ENCODE peak calls at places on chromosomes 4 and X, in four cellular contexts. X is neural progenitor cell, S is neuronal stem cell, L is HAP-1. U is an unnamed sample.

GRCh38 chr4:117085185-117085701 is at the start of gene TRAM1L1:
- DNase-seq in X (peak), S (peak), L (peak), U (peak)

GRCh38 chr4:28772066-28772465 is 1911.4 kb downstream of the STIM2 start:
- DNase-seq in X (no peak), S (no peak), L (no peak), U (no peak)

GRCh38 chr4:111064342-111064993 is 441.6 kb upstream of the PITX2 start:
- DNase-seq in X (no peak), S (no peak), L (no peak), U (peak)

GRCh38 chr4:54152846-54153600 is 53.1 kb downstream of the GSX2 start:
- DNase-seq in X (no peak), S (no peak), L (no peak), U (no peak)

GRCh38 chr4:113560579-113560978 is 201.0 kb downstream of the CAMK2D start:
- DNase-seq in X (no peak), S (no peak), L (no peak), U (no peak)

GRCh38 chr4:188005561-188005960 is 10.0 kb downstream of the ZFP42 start:
- DNase-seq in X (no peak), S (no peak), L (no peak), U (no peak)

GRCh38 chrX:93874554-93874953 is 200.5 kb downstream of the FAM133A start:
- DNase-seq in X (peak), S (peak), L (peak), U (peak)

GRCh38 chr4:145843148-145843547 is 95.5 kb downstream of the ZNF827 start:
- DNase-seq in X (no peak), S (no peak), L (no peak), U (no peak)

GRCh38 chr4:165207016-165207430 is 338 bp upstream of the KLHL2 start:
- DNase-seq in X (peak), S (peak), L (peak), U (no peak)

GRCh38 chr4:103996637-103997036 is 276.9 kb upstream of the TACR3 start:
- DNase-seq in X (peak), S (peak), L (peak), U (peak)

GRCh38 chrX:69152398-69152797 is 12.9 kb downstream of the PJA1 start:
- DNase-seq in X (no peak), S (no peak), L (no peak), U (no peak)

GRCh38 chr4:25914670-25915358 is 794 bp downstream of the SMIM20 start:
- DNase-seq in X (no peak), S (no peak), L (no peak), U (no peak)

GRCh38 chr4:98745372-98745771 is 87.0 kb upstream of the TSPAN5 start:
- DNase-seq in X (no peak), S (no peak), L (peak), U (peak)

GRCh38 chrX:40663880-40664630 is 16.7 kb upstream of the CXorf38 start:
- DNase-seq in X (peak), S (no peak), L (no peak), U (peak)

GRCh38 chrX:41258871-41259270 is 75.1 kb upstream of the DDX3X start:
- DNase-seq in X (no peak), S (no peak), L (no peak), U (peak)

GRCh38 chr4:120769227-120769626 is 153.3 kb downstream of the PRDM5 start:
- DNase-seq in X (peak), S (no peak), L (no peak), U (no peak)

GRCh38 chrX:104324461-104324860 is 69.7 kb upstream of the ESX1 start:
- DNase-seq in X (no peak), S (no peak), L (no peak), U (no peak)

GRCh38 chr4:18081708-18082107 is 60.2 kb upstream of the LCORL start:
- DNase-seq in X (no peak), S (no peak), L (no peak), U (no peak)

GRCh38 chr4:128471576-128471975 is 184.0 kb upstream of the PGRMC2 start:
- DNase-seq in X (no peak), S (no peak), L (no peak), U (no peak)

GRCh38 chr4:150211016-150211415 is 132.8 kb downstream of the DCLK2 start:
- DNase-seq in X (no peak), S (no peak), L (no peak), U (no peak)

GRCh38 chr4:107818301-107818910 is 6.3 kb upstream of the SGMS2 start:
- DNase-seq in X (no peak), S (no peak), L (no peak), U (no peak)

GRCh38 chrX:20461576-20461975 is 194.9 kb upstream of the RPS6KA3 start:
- DNase-seq in X (no peak), S (no peak), L (no peak), U (no peak)

GRCh38 chr4:2925931-2926860 is 37.0 kb downstream of the NOP14 start:
- DNase-seq in X (no peak), S (no peak), L (no peak), U (no peak)

GRCh38 chrX:56763556-56764152 is 34.6 kb downstream of the NBDY start:
- DNase-seq in X (peak), S (no peak), L (no peak), U (no peak)

GRCh38 chrX:56765816-56766553 is 36.9 kb downstream of the NBDY start:
- DNase-seq in X (no peak), S (no peak), L (no peak), U (peak)

GRCh38 chrX:56762707-56763555 is 33.9 kb downstream of the NBDY start:
- DNase-seq in X (no peak), S (no peak), L (no peak), U (no peak)

GRCh38 chrX:56764975-56765791 is 36.1 kb downstream of the NBDY start:
- DNase-seq in X (no peak), S (no peak), L (no peak), U (no peak)

DNA sequence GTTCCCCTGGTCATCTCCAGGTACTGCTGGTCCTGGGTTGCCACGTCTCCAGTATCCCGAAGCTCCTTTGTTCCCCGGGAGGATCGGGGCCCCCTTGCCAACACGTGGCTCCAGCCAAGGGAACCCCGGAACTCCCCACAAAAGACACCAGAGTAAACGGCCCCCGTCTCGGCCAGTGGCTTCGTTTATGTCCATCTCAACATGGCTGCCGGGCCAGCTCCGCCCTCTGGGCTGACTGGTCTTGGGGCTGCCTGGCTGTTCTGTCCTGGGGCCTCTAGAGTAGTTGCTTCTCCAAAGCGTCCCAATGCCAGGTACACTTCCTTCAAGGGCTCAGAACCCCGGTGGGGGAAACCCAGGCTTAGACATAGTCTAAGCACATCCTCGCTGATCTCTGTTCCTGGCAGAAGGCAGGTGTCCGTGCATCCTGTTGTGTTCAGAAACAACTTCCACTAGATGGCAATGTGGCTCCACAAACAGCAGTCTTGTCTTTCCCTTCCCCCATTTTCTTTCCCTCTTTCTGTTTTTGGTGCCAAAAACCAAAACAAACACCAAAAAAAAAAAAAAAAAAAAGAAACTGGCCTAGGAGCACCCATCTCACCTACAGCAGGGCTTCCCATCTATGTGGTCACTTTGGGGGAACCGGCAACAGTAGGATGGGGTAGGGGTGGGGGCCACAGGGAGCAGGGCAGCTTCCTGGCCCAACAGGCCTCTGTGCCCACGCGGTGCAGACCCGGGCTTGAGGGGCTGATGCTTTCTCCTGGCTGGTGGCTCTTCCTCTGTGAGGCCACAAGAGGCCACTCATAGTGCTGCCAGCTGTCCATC is 35.3 kb downstream of the NBDY start:
- DNase-seq in X (peak), S (peak), L (peak), U (peak)
- H3K4me3 ChIP-seq in X (peak), S (peak), L (no peak), U (no peak)

GRCh38 chr4:38072578-38072977 is 112.4 kb downstream of the PTTG2 start:
- DNase-seq in X (no peak), S (no peak), L (no peak), U (no peak)

GRCh38 chr4:38077791-38078489 is 117.7 kb downstream of the PTTG2 start:
- DNase-seq in X (no peak), S (no peak), L (no peak), U (no peak)

GRCh38 chr4:38073596-38074234 is 113.5 kb downstream of the PTTG2 start:
- DNase-seq in X (no peak), S (no peak), L (no peak), U (peak)

GRCh38 chr4:38076153-38076669 is 116.0 kb downstream of the PTTG2 start:
- DNase-seq in X (no peak), S (no peak), L (no peak), U (no peak)

DNA sequence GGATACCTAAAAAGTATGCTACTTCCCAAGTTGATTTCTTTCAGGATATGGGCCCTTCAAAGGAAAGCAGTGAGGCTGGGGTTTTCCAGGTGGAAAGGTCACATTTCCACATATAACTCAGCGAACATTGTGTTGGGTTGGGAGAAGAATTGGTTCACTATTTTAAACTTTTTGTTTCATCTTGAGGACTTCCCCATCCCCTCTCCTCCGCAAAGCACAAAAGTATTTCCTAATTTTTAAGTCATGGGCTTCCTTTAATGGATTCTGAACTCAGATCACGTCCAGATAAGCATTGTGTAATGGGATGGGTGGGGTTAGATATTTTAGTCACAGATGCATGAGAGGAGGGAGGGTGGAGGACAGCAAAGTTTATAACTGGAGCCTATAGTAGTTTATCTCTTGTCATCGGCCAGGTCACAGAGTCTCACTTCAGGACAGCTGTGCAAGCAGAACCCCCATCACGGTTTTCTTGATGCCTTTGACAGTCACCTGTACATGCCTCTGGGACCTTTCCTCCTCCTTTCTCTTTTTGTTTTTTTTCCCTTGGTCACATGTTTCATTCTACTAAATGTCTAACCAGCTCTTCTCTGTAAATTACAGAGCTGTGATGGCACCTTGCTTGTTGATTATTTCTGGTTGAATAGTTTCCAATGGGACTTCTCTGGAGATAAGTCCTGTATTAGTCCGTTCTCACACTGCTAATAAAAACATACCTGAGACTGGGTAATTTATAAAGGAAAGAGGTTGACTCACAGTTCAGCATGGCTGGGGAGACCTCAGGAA is 115.4 kb downstream of the PTTG2 start:
- DNase-seq in X (no peak), S (no peak), L (no peak), U (no peak)
- H3K4me3 ChIP-seq in X (no peak), S (no peak), L (no peak), U (no peak)

GRCh38 chr4:168319486-168320019 is 1.0 kb upstream of the DDX60 start:
- DNase-seq in X (no peak), S (no peak), L (no peak), U (no peak)
- H3K4me3 ChIP-seq in X (no peak), S (no peak), L (no peak), U (no peak)

GRCh38 chr4:14985161-14985560 is 17.1 kb upstream of the CPEB2 start:
- DNase-seq in X (no peak), S (no peak), L (no peak), U (peak)
- H3K4me3 ChIP-seq in X (no peak), S (no peak), L (no peak), U (no peak)

GRCh38 chrX:133726211-133726630 is 259.2 kb downstream of the GPC3 start:
- DNase-seq in X (no peak), S (no peak), L (no peak), U (no peak)

GRCh38 chrX:133723930-133724329 is 261.5 kb downstream of the GPC3 start:
- DNase-seq in X (no peak), S (no peak), L (no peak), U (no peak)

GRCh38 chrX:133726642-133727041 is 258.8 kb downstream of the GPC3 start:
- DNase-seq in X (no peak), S (no peak), L (no peak), U (no peak)

DNA sequence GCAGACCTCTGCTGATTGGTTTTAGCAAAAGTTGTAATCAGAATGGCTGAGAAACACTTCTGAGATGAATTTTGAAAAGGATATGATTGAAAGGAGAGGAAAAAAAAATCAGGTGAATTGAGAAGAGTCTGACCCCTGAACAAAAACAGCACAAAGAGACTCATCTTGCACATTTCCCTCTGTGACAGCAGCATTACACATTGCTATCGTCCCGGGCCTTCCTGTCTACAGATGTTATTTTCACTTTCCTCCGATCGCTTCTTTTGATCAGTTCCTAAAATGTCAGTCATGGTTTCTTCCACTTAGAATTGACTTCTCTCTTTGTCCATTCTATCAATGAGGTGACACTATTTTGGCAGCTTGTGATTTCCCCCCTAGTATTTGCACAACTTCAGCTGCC is 262.6 kb downstream of the GPC3 start:
- DNase-seq in X (no peak), S (no peak), L (no peak), U (no peak)
- H3K4me3 ChIP-seq in X (no peak), S (no peak), L (no peak), U (no peak)

GRCh38 chrX:65695849-65696248 is 28.4 kb downstream of the MSN start:
- DNase-seq in X (no peak), S (no peak), L (no peak), U (no peak)
- H3K4me3 ChIP-seq in X (no peak), S (no peak), L (no peak), U (no peak)

DNA sequence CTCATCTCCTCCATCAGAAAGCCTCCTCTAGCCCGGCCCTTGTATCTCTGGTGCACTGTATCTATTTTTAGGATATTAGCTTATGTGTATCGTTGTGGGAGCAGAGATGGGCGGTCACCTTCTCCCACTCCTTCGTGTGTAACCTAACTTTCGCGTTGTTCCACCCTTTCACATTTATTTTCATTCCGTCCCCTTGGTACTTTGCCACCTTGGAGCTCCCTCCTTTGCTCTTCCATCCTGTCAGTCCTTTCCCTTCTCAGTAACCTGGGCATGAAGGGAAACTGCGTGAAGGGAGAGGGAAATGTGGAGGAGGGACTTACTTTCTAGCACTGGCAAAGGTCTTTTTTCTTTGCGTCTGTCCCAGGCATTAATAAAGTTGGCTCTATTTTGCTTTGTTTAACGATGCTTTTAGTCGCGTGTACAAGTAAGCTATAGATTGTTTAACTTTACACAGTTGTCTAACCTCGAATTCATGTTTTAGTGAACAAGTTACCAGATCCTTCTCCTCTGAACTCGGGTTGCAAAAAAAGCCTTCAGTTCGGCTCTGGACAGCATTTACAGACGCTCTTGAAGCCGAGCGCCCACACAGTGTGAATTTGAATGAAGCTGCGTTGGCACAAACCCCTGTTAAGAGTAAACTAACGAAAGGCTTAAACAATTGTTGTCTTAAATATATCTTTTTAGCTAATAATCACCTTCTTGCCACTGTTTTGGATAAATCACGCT is 3.9 kb downstream of the PCDH10 start:
- DNase-seq in X (peak), S (no peak), L (no peak), U (peak)
- H3K4me3 ChIP-seq in X (peak), S (peak), L (no peak), U (peak)

DNA sequence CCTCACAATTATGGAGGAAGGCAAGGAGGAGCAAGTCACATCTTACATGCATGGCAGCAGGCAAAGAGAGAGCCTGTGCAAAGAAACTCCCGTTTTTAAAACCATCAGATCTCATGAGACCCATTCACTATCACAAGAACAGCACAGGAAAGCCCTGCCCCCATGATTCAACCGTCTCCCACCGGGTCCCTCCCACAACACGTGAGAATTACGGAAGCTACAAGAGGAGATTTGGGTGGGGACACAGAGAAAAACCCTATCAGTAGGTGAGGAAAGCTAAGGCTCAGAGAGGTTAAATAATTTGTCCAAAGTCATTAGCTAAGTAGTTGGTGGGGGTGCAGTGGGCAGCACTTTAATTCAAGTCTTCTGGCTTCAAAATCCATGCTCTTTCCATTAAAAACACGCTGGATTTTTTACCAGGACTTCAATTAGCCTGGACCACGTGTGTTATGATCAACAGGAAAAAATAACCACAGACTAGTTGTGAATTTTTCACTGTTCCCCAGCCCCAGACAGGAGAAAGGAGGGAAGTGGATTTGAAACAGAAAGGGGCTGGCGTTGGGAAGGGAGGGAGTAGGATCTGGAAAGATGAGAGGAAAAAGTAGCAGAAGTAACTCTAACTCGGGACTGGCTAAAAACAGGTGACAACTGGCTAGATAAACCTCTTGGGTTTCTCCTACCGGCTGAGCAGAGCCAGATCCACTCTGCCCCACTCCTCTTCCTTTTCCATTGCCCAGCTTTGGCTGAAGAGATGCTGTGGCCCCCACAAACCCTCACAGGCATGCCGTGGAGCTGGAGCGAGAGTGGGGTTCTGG is 986 bp downstream of the MTMR8 start:
- DNase-seq in X (no peak), S (no peak), L (no peak), U (no peak)
- H3K4me3 ChIP-seq in X (peak), S (peak), L (peak), U (peak)

GRCh38 chr4:8533274-8533865 is 46.8 kb upstream of the GPR78 start:
- DNase-seq in X (no peak), S (no peak), L (no peak), U (no peak)
- H3K4me3 ChIP-seq in X (no peak), S (no peak), L (no peak), U (no peak)

DNA sequence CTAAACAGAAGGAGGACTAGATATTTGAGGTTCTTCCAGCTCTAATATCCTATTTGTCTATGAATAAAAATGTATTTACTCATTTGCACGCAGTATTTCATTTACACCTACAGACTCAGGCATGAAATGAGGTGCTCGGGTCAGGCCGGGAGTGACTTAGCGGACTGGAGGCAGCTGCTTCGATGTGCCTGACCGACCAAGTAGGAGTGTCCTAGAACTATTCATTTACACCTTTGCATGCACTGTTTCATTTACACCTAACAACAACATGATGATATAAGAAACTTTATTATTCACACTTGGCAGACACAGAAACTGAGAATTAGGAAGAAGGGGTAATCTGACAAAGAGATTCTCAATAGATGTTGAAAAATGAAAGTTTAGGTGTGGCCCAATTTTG is 28.7 kb upstream of the FAT1 start:
- DNase-seq in X (no peak), S (no peak), L (no peak), U (no peak)
- H3K4me3 ChIP-seq in X (no peak), S (no peak), L (no peak), U (no peak)

U was measured in cardiac muscle cell.